ENCODE peak calls at places on chromosomes 5 and 9, in nine cellular contexts. X is mammary epithelial cell, S is A673, N is GM12865, W is cardiac muscle cell, P is AG10803, J is fibroblast of pulmonary artery, F is Calu3, Q is IMR-90. A is an unnamed sample.

GRCh38 chr5:157533011-157533481 is 42.5 kb downstream of the ADAM19 start:
- DNase-seq in Q (no peak), J (no peak), S (no peak), F (no peak), P (no peak), N (no peak), W (no peak), X (no peak), A (no peak)

GRCh38 chr5:40333459-40334241 is 346.1 kb upstream of the PTGER4 start:
- DNase-seq in J (peak; percentile 33), Q (peak; percentile 43), S (peak; percentile 44), N (no peak), X (peak; percentile 56), F (no peak), W (peak; percentile 3), P (peak; percentile 32), A (no peak)

GRCh38 chr9:121156263-121156731 is 45.4 kb downstream of the RAB14 start:
- DNase-seq in P (peak; percentile 80), X (peak; percentile 97), N (peak; percentile 72), W (peak; percentile 82), J (peak; percentile 74), S (no peak), F (no peak), Q (peak; percentile 90), A (no peak)

GRCh38 chr5:68708842-68709170 is 385.0 kb upstream of the SLC30A5 start:
- DNase-seq in N (no peak), S (no peak), Q (no peak), X (no peak), P (no peak), F (no peak), J (no peak), W (peak; percentile 5), A (no peak)

GRCh38 chr5:177231479-177232250 is 71.9 kb downstream of the RAB24 start:
- DNase-seq in W (no peak), P (no peak), X (no peak), F (no peak), N (no peak), S (no peak), J (no peak), Q (no peak), A (no peak)

GRCh38 chr9:80188579-80188978 is 616.8 kb downstream of the TLE4 start:
- DNase-seq in F (no peak), J (no peak), W (no peak), N (no peak), X (no peak), P (no peak), S (no peak), Q (no peak), A (no peak)

GRCh38 chr5:132065351-132065937 is 5.0 kb downstream of the IL3 start:
- DNase-seq in F (peak; percentile 83), X (peak; percentile 74), N (peak; percentile 73), Q (peak; percentile 73), W (peak; percentile 79), J (peak; percentile 80), S (peak; percentile 29), P (peak; percentile 61), A (peak; percentile 51)

GRCh38 chr5:151708126-151708525 is 21.4 kb upstream of the SPARC start:
- DNase-seq in J (no peak), Q (no peak), W (no peak), N (no peak), X (no peak), S (peak; percentile 34), F (no peak), P (peak; percentile 30), A (no peak)

GRCh38 chr5:62271870-62272269 is 34.1 kb upstream of the KIF2A start:
- DNase-seq in N (no peak), S (no peak), F (no peak), W (no peak), Q (no peak), J (no peak), P (no peak), X (no peak), A (no peak)

GRCh38 chr5:103464801-103465484 is 97.6 kb downstream of the NUDT12 start:
- DNase-seq in S (peak; percentile 9), X (no peak), N (no peak), F (no peak), P (no peak), Q (no peak), W (peak; percentile 33), J (peak; percentile 13), A (no peak)
- TF ChIP-seq CTCF in S (peak; percentile 10), X (peak; percentile 5), N (no peak), F (no peak), P (peak; percentile 30), Q (peak; percentile 17), W (peak; percentile 28), J (peak; percentile 36), A (no peak)

GRCh38 chr9:113737414-113738271 is 138.5 kb upstream of the ZNF618 start:
- DNase-seq in F (peak; percentile 69), X (peak; percentile 57), W (peak; percentile 73), J (peak; percentile 75), P (peak; percentile 47), N (peak; percentile 50), Q (peak; percentile 51), S (peak; percentile 72), A (peak; percentile 38)
- TF ChIP-seq CTCF in F (peak; percentile 31), X (peak; percentile 88), W (peak; percentile 81), J (peak; percentile 84), P (peak; percentile 83), N (peak; percentile 71), Q (peak; percentile 78), S (peak; percentile 87), A (peak; percentile 83)

GRCh38 chr5:127295454-127295853 is 4.9 kb downstream of the MEGF10 start:
- DNase-seq in F (no peak), J (no peak), P (no peak), Q (no peak), W (no peak), S (no peak), X (no peak), N (no peak), A (no peak)

GRCh38 chr5:127296321-127296720 is 5.7 kb downstream of the MEGF10 start:
- DNase-seq in F (no peak), Q (peak; percentile 45), J (no peak), X (peak; percentile 84), P (no peak), N (no peak), S (peak; percentile 41), W (no peak), A (no peak)

GRCh38 chr5:127298036-127298429 is 7.4 kb downstream of the MEGF10 start:
- DNase-seq in Q (no peak), S (no peak), P (no peak), X (no peak), F (no peak), J (no peak), N (no peak), W (no peak), A (no peak)

GRCh38 chr5:127298623-127299022 is 8.0 kb downstream of the MEGF10 start:
- DNase-seq in F (no peak), X (no peak), Q (no peak), W (no peak), J (no peak), P (no peak), N (no peak), S (no peak), A (no peak)

GRCh38 chr5:127297348-127298035 is 6.9 kb downstream of the MEGF10 start:
- DNase-seq in Q (no peak), P (no peak), S (no peak), N (no peak), X (no peak), J (no peak), F (no peak), W (no peak), A (no peak)
- TF ChIP-seq CTCF in Q (no peak), P (no peak), S (no peak), N (no peak), X (peak; percentile 2), J (no peak), F (no peak), W (no peak), A (no peak)

DNA sequence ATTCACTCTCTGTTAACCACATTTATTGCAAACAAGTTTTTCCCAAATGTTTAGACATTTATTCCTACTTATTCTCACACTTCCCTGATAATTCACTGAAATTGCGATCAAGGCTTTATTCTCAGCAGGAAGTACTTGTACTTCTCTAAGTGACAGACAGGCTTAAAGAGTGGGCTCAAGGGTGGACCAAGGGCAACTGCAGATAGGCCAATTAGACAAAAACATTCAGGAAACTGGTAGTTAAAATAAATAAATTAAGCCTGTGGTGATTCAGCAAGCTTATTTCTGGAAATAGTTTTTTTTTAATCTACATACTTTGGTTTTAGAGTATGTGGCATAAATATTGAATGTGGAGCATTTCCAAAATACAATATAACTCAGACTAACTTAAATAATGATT is 136.1 kb downstream of the UGCG start:
- DNase-seq in S (peak; percentile 49), N (peak; percentile 35), F (no peak), W (no peak), Q (peak; percentile 71), J (no peak), X (no peak), P (peak; percentile 61), A (no peak)
- TF ChIP-seq CTCF in S (no peak), N (no peak), F (no peak), W (no peak), Q (no peak), J (no peak), X (no peak), P (no peak), A (no peak)

GRCh38 chr5:168681556-168682183 is 102.5 kb upstream of the PANK3 start:
- DNase-seq in J (peak; percentile 80), P (peak; percentile 72), N (no peak), S (no peak), W (peak; percentile 80), Q (peak; percentile 57), X (peak; percentile 27), F (no peak), A (no peak)
- TF ChIP-seq CTCF in J (no peak), P (no peak), N (no peak), S (no peak), W (no peak), Q (no peak), X (no peak), F (no peak), A (no peak)

GRCh38 chr9:104802906-104803305 is 39.0 kb downstream of the NIPSNAP3B start:
- DNase-seq in Q (no peak), N (no peak), S (no peak), J (no peak), F (no peak), P (no peak), X (no peak), W (no peak), A (no peak)
- TF ChIP-seq CTCF in Q (no peak), N (no peak), S (no peak), J (no peak), F (no peak), P (no peak), X (no peak), W (no peak), A (no peak)